ENCODE peak calls at places on chromosomes 1 and 21, in seven cellular contexts. B is tibial artery; C is cardiac muscle cell; U is CD8-positive, alpha-beta memory T cell; A is adrenal gland; K is esophagus muscularis mucosa; E is prostate gland. G is an unnamed sample.

GRCh38 chr1:9778905-9779304 is 44.9 kb downstream of the CLSTN1 start:
- DNase-seq in B (no peak), C (no peak), U (no peak), A (no peak), K (no peak), E (no peak), G (no peak)

GRCh38 chr1:229205854-229206253 is 65.1 kb upstream of the RAB4A start:
- DNase-seq in B (no peak), C (no peak), U (no peak), A (no peak), K (no peak), E (no peak), G (no peak)

GRCh38 chr1:94693029-94693428 is 127.1 kb upstream of the SLC44A3 start:
- DNase-seq in B (no peak), C (no peak), U (no peak), A (no peak), K (no peak), E (no peak), G (no peak)

GRCh38 chr1:81682490-81682889 is 118.2 kb upstream of the ADGRL2 start:
- DNase-seq in B (no peak), C (peak; percentile 58), U (no peak), A (no peak), K (no peak), E (no peak), G (no peak)

GRCh38 chr1:180268556-180269044 is 38.5 kb downstream of the LHX4 start:
- DNase-seq in B (no peak), C (no peak), U (no peak), A (peak; percentile 13), K (no peak), E (no peak), G (no peak)

GRCh38 chr1:156436319-156437043 is 64.1 kb downstream of the MEF2D start:
- DNase-seq in B (no peak), C (no peak), U (no peak), A (no peak), K (no peak), E (no peak), G (no peak)

GRCh38 chr1:110035236-110035752 is 870 bp downstream of the STRIP1 start:
- DNase-seq in B (no peak), C (no peak), U (no peak), A (no peak), K (no peak), E (no peak), G (no peak)

GRCh38 chr21:38948981-38949380 is 143.3 kb downstream of the ETS2 start:
- DNase-seq in B (no peak), C (no peak), U (no peak), A (no peak), K (no peak), E (no peak), G (no peak)

GRCh38 chr1:111981871-111982270 is 7.6 kb downstream of the KCND3 start:
- DNase-seq in B (no peak), C (no peak), U (no peak), A (no peak), K (no peak), E (no peak), G (no peak)

GRCh38 chr1:51897699-51898031 is 19.1 kb upstream of the NRDC start:
- DNase-seq in B (no peak), C (peak; percentile 84), U (no peak), A (no peak), K (no peak), E (no peak), G (no peak)

GRCh38 chr1:198937231-198938031 is 298.6 kb downstream of the PTPRC start:
- DNase-seq in B (no peak), C (peak; percentile 94), U (peak; percentile 51), A (peak; percentile 83), K (no peak), E (peak; percentile 13), G (peak; percentile 65)

GRCh38 chr1:64474639-64475038 is 4.7 kb downstream of the CACHD1 start:
- DNase-seq in B (peak; percentile 68), C (no peak), U (no peak), A (peak; percentile 91), K (peak; percentile 91), E (peak; percentile 85), G (peak; percentile 67)

GRCh38 chr1:31548899-31549806 is 27.2 kb upstream of the TINAGL1 start:
- DNase-seq in B (peak; percentile 88), C (peak; percentile 92), U (peak; percentile 85), A (peak; percentile 98), K (peak; percentile 97), E (peak; percentile 83), G (no peak)

GRCh38 chr1:31548518-31548898 is 27.8 kb upstream of the TINAGL1 start:
- DNase-seq in B (no peak), C (no peak), U (no peak), A (no peak), K (no peak), E (no peak), G (no peak)

GRCh38 chr1:31552489-31552888 is 23.8 kb upstream of the TINAGL1 start:
- DNase-seq in B (no peak), C (no peak), U (no peak), A (no peak), K (no peak), E (no peak), G (no peak)

GRCh38 chr1:31551206-31551605 is 25.1 kb upstream of the TINAGL1 start:
- DNase-seq in B (no peak), C (peak; percentile 51), U (no peak), A (no peak), K (no peak), E (no peak), G (no peak)

GRCh38 chr1:31549807-31550620 is 26.3 kb upstream of the TINAGL1 start:
- DNase-seq in B (no peak), C (peak; percentile 26), U (no peak), A (no peak), K (no peak), E (no peak), G (no peak)
- H3K4me1 ChIP-seq in B (peaks cover 10% of the 10 kb centered on the region), C (no peaks in the 10 kb centered on the region), U (peaks cover 5% of the 10 kb centered on the region), A (peaks cover 6% of the 10 kb centered on the region), K (peaks cover 19% of the 10 kb centered on the region), E (peaks cover 6% of the 10 kb centered on the region), G (peaks cover 2% of the 10 kb centered on the region)

GRCh38 chr1:236502579-236502971 is 21.2 kb upstream of the LGALS8 start:
- DNase-seq in B (no peak), C (peak; percentile 72), U (no peak), A (no peak), K (no peak), E (no peak), G (no peak)
- H3K4me1 ChIP-seq in B (no peaks in the 10 kb centered on the region), C (no peaks in the 10 kb centered on the region), U (peaks cover 10% of the 10 kb centered on the region), A (no peaks in the 10 kb centered on the region), K (peaks cover 10% of the 10 kb centered on the region), E (no peaks in the 10 kb centered on the region), G (peaks cover 10% of the 10 kb centered on the region)

GRCh38 chr1:116375165-116375883 is 2.3 kb downstream of the ATP1A1 start:
- DNase-seq in B (no peak), C (no peak), U (peak; percentile 50), A (no peak), K (no peak), E (no peak), G (no peak)
- H3K4me1 ChIP-seq in B (peaks cover 55% of the 10 kb centered on the region), C (peaks cover 36% of the 10 kb centered on the region), U (peaks cover 61% of the 10 kb centered on the region), A (peaks cover 52% of the 10 kb centered on the region), K (peaks cover 74% of the 10 kb centered on the region), E (peaks cover 8% of the 10 kb centered on the region), G (peaks cover 57% of the 10 kb centered on the region)

DNA sequence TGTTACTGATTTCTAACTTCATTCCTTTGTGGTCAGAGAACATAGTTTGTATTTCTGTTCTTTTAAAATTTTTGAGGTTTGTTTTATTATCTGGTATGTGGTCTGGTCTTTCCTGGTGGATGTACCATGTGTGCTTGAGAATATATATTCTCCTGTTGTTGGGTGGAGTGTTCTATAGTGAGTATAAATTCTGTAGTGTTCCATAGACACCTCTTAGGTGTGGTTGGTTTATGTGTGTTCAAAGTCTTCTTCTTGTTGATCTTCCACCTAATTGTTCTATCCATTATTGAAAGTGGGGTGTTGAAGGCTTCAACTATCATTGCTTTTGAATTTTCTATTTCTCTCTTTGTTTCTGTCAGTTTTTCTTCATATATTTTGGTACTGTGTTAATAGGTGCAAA is 20.1 kb downstream of the PPP2R5A start:
- DNase-seq in B (no peak), C (no peak), U (no peak), A (no peak), K (no peak), E (no peak), G (no peak)
- H3K4me1 ChIP-seq in B (peaks cover 10% of the 10 kb centered on the region), C (peaks cover 11% of the 10 kb centered on the region), U (peaks cover 15% of the 10 kb centered on the region), A (no peaks in the 10 kb centered on the region), K (peaks cover 41% of the 10 kb centered on the region), E (no peaks in the 10 kb centered on the region), G (peaks cover 3% of the 10 kb centered on the region)

GRCh38 chr1:43304287-43304615 is 3.5 kb downstream of the TIE1 start:
- DNase-seq in B (peak; percentile 41), C (no peak), U (no peak), A (no peak), K (no peak), E (no peak), G (no peak)
- H3K4me1 ChIP-seq in B (no peaks in the 10 kb centered on the region), C (no peaks in the 10 kb centered on the region), U (no peaks in the 10 kb centered on the region), A (no peaks in the 10 kb centered on the region), K (peaks cover 23% of the 10 kb centered on the region), E (peaks cover 8% of the 10 kb centered on the region), G (no peaks in the 10 kb centered on the region)

GRCh38 chr1:153627797-153628626 is at the start of gene S100A1:
- DNase-seq in B (peak; percentile 71), C (no peak), U (peak; percentile 28), A (no peak), K (no peak), E (no peak), G (no peak)
- H3K4me1 ChIP-seq in B (peaks cover 39% of the 10 kb centered on the region), C (peaks cover 19% of the 10 kb centered on the region), U (no peaks in the 10 kb centered on the region), A (peaks cover 11% of the 10 kb centered on the region), K (peaks cover 70% of the 10 kb centered on the region), E (peaks cover 5% of the 10 kb centered on the region), G (peaks cover 34% of the 10 kb centered on the region)